ENCODE peak calls at places on chromosomes 13 and 19, in seven cellular contexts. Y is stimulated activated CD4-positive, alpha-beta T cell treated with anti-CD3 and anti-CD28 coated beads, TNF-alpha, amount 100 ng/mL, for 4 hours; R is left ventricle myocardium inferior; W is NCI-H146; X is retinal pigment epithelial cell; E is K562; M is stimulated activated naive B cell treated with anti-CD40 and anti-IgM and Interleukin-4, amounts not matched to agents 10 μg/mL and 1 μg/mL and 100 μg/mL, for 72 hours. C is an unnamed sample.

GRCh38 chr13:29817604-29818378 is 32.6 kb downstream of the UBL3 start:
- DNase-seq in Y (no peak), X (no peak), E (no peak), W (no peak), M (peak), R (no peak), C (no peak)

GRCh38 chr13:113854238-113855011 is 9.5 kb downstream of the GAS6 start:
- DNase-seq in W (no peak), M (no peak), E (no peak), X (no peak), R (peak), Y (no peak), C (no peak)

GRCh38 chr13:75347457-75347856 is 134.5 kb downstream of the TBC1D4 start:
- DNase-seq in W (no peak), E (no peak), Y (no peak), X (no peak), R (no peak), M (no peak), C (no peak)

GRCh38 chr13:79497852-79498251 is 16.9 kb downstream of the NDFIP2 start:
- DNase-seq in R (no peak), W (no peak), E (no peak), X (no peak), Y (no peak), M (no peak), C (no peak)

GRCh38 chr19:35715981-35716734 is 1.6 kb upstream of the KMT2B start:
- DNase-seq in X (no peak), Y (no peak), E (peak), W (peak), M (no peak), R (peak), C (peak)

GRCh38 chr19:3767050-3767449 is 4.6 kb downstream of the MRPL54 start:
- DNase-seq in E (no peak), Y (no peak), X (no peak), W (no peak), M (no peak), R (no peak), C (no peak)

GRCh38 chr13:25453966-25454365 is 82.2 kb downstream of the ATP8A2 start:
- DNase-seq in Y (no peak), X (no peak), W (no peak), E (no peak), M (no peak), R (no peak), C (no peak)

GRCh38 chr19:3733549-3734309 is 25.5 kb downstream of the TJP3 start:
- DNase-seq in W (no peak), Y (no peak), R (no peak), X (no peak), E (peak), M (no peak), C (no peak)

GRCh38 chr19:7331446-7331845 is 17.3 kb upstream of the ARHGEF18 start:
- DNase-seq in E (no peak), X (no peak), M (no peak), Y (no peak), W (no peak), R (no peak), C (no peak)

GRCh38 chr13:105144936-105145335 is 1390.5 kb downstream of the EFNB2 start:
- DNase-seq in W (no peak), Y (no peak), M (no peak), R (no peak), E (no peak), X (no peak), C (no peak)

GRCh38 chr13:30301827-30302226 is 5.5 kb downstream of the KATNAL1 start:
- DNase-seq in X (no peak), W (peak), R (no peak), Y (no peak), E (no peak), M (no peak), C (no peak)

GRCh38 chr13:43232144-43232840 is 208.9 kb downstream of the DNAJC15 start:
- DNase-seq in Y (no peak), W (no peak), R (no peak), E (no peak), X (no peak), M (no peak), C (no peak)

GRCh38 chr13:112072531-112073244 is 5.7 kb downstream of the SOX1 start:
- DNase-seq in W (peak), E (no peak), X (no peak), Y (no peak), M (no peak), R (no peak), C (no peak)

GRCh38 chr13:50200988-50201387 is 185.7 kb downstream of the KCNRG start:
- DNase-seq in R (no peak), W (peak), E (peak), Y (no peak), M (no peak), X (no peak), C (no peak)

GRCh38 chr19:2477732-2478191 is 1.8 kb downstream of the GADD45B start:
- DNase-seq in E (no peak), M (no peak), Y (no peak), X (no peak), W (no peak), R (no peak), C (no peak)

GRCh38 chr19:41701401-41702075 is 6.9 kb upstream of the CEACAM5 start:
- DNase-seq in R (no peak), W (peak), Y (no peak), E (peak), M (no peak), X (no peak), C (peak)

GRCh38 chr19:13794388-13794751 is 873 bp upstream of the ZSWIM4 start:
- DNase-seq in E (no peak), X (peak), W (peak), M (no peak), Y (no peak), R (peak), C (peak)

GRCh38 chr13:94708971-94709614 is 3.3 kb downstream of the SOX21 start:
- DNase-seq in M (no peak), W (no peak), E (no peak), X (no peak), R (no peak), Y (no peak), C (no peak)

GRCh38 chr19:8352134-8352827 is 9.2 kb upstream of the KANK3 start:
- DNase-seq in R (no peak), Y (no peak), M (no peak), X (no peak), W (no peak), E (no peak), C (no peak)

GRCh38 chr19:2170987-2171348 is 7.2 kb downstream of the DOT1L start:
- DNase-seq in Y (no peak), R (no peak), M (no peak), E (no peak), X (no peak), W (no peak), C (no peak)

GRCh38 chr13:76231522-76232167 is 595.5 kb downstream of the LMO7 start:
- DNase-seq in Y (no peak), X (no peak), M (no peak), W (no peak), E (no peak), R (no peak), C (no peak)

GRCh38 chr19:4831351-4832340 is at the start of gene TICAM1:
- DNase-seq in W (peak), M (peak), X (no peak), Y (peak), E (peak), R (peak), C (peak)

GRCh38 chr13:113489549-113490495 is 689 bp downstream of the DCUN1D2 start:
- DNase-seq in X (no peak), M (peak), E (peak), R (no peak), Y (no peak), W (peak), C (peak)

GRCh38 chr13:32261567-32261966 is 53.6 kb downstream of the ZAR1L start:
- DNase-seq in X (peak), W (no peak), R (peak), E (peak), Y (no peak), M (no peak), C (no peak)

GRCh38 chr19:13366529-13367143 is 139.6 kb downstream of the CACNA1A start:
- DNase-seq in X (no peak), E (peak), Y (no peak), W (no peak), R (no peak), M (no peak), C (peak)

GRCh38 chr13:59444210-59444857 is 719.4 kb downstream of the DIAPH3 start:
- DNase-seq in Y (no peak), M (no peak), X (no peak), W (peak), R (no peak), E (no peak), C (no peak)